ENCODE peak calls at places on chromosomes 5 and 9, in six cellular contexts. One of them, this sample, is unnamed.

GRCh38 chr5:2281446-2281845 is 398.7 kb upstream of the IRX4 start:
- DNase-seq in psoas muscle: no peak
- DNase-seq in thoracic aorta: no peak
- DNase-seq in endothelial cell: no peak
- DNase-seq in mesothelial cell of epicardium: no peak
- DNase-seq in glutamatergic neuron: no peak
- DNase-seq in this sample: no peak

GRCh38 chr9:23611874-23612273 is 214.2 kb downstream of the ELAVL2 start:
- DNase-seq in psoas muscle: no peak
- DNase-seq in thoracic aorta: no peak
- DNase-seq in mesothelial cell of epicardium: no peak
- DNase-seq in endothelial cell: no peak
- DNase-seq in glutamatergic neuron: no peak
- DNase-seq in this sample: no peak

GRCh38 chr5:55421074-55421529 is 113.3 kb downstream of the MTREX start:
- DNase-seq in psoas muscle: no peak
- DNase-seq in glutamatergic neuron: no peak
- DNase-seq in mesothelial cell of epicardium: no peak
- DNase-seq in endothelial cell: no peak
- DNase-seq in thoracic aorta: no peak
- DNase-seq in this sample: no peak

GRCh38 chr5:150155258-150156032 is at the start of gene PDGFRB:
- DNase-seq in thoracic aorta: peak
- DNase-seq in mesothelial cell of epicardium: peak
- DNase-seq in endothelial cell: no peak
- DNase-seq in psoas muscle: peak
- DNase-seq in glutamatergic neuron: peak
- DNase-seq in this sample: peak

GRCh38 chr5:123549256-123549904 is 37.4 kb downstream of the CSNK1G3 start:
- DNase-seq in psoas muscle: no peak
- DNase-seq in endothelial cell: no peak
- DNase-seq in mesothelial cell of epicardium: no peak
- DNase-seq in glutamatergic neuron: no peak
- DNase-seq in thoracic aorta: no peak
- DNase-seq in this sample: no peak

GRCh38 chr9:99105152-99106043 is 485 bp downstream of the TGFBR1 start:
- DNase-seq in psoas muscle: peak
- DNase-seq in thoracic aorta: peak
- DNase-seq in glutamatergic neuron: peak
- DNase-seq in endothelial cell: peak
- DNase-seq in mesothelial cell of epicardium: peak
- DNase-seq in this sample: peak

GRCh38 chr5:180010636-180011035 is 60.9 kb downstream of the RNF130 start:
- DNase-seq in mesothelial cell of epicardium: no peak
- DNase-seq in thoracic aorta: no peak
- DNase-seq in psoas muscle: no peak
- DNase-seq in endothelial cell: no peak
- DNase-seq in glutamatergic neuron: no peak
- DNase-seq in this sample: no peak

GRCh38 chr9:70865471-70865870 is 255.9 kb downstream of the TRPM3 start:
- DNase-seq in glutamatergic neuron: no peak
- DNase-seq in mesothelial cell of epicardium: no peak
- DNase-seq in thoracic aorta: no peak
- DNase-seq in psoas muscle: no peak
- DNase-seq in endothelial cell: no peak
- DNase-seq in this sample: no peak

GRCh38 chr5:92884464-92884863 is 696.6 kb downstream of the NR2F1-AS1 start:
- DNase-seq in endothelial cell: no peak
- DNase-seq in thoracic aorta: no peak
- DNase-seq in psoas muscle: no peak
- DNase-seq in mesothelial cell of epicardium: no peak
- DNase-seq in glutamatergic neuron: no peak
- DNase-seq in this sample: no peak
- TF ChIP-seq CTCF in endothelial cell: no peak
- TF ChIP-seq CTCF in thoracic aorta: no peak
- TF ChIP-seq CTCF in psoas muscle: no peak
- TF ChIP-seq CTCF in mesothelial cell of epicardium: no peak
- TF ChIP-seq CTCF in glutamatergic neuron: no peak
- TF ChIP-seq CTCF in this sample: no peak

GRCh38 chr9:19231126-19232035 is 888 bp downstream of the DENND4C start:
- DNase-seq in glutamatergic neuron: no peak
- DNase-seq in thoracic aorta: no peak
- DNase-seq in psoas muscle: peak
- DNase-seq in endothelial cell: no peak
- DNase-seq in mesothelial cell of epicardium: no peak
- DNase-seq in this sample: no peak
- TF ChIP-seq CTCF in glutamatergic neuron: no peak
- TF ChIP-seq CTCF in thoracic aorta: no peak
- TF ChIP-seq CTCF in psoas muscle: no peak
- TF ChIP-seq CTCF in endothelial cell: no peak
- TF ChIP-seq CTCF in mesothelial cell of epicardium: no peak
- TF ChIP-seq CTCF in this sample: no peak

GRCh38 chr9:12719431-12719830 is 26.2 kb downstream of the TYRP1 start:
- DNase-seq in psoas muscle: no peak
- DNase-seq in glutamatergic neuron: no peak
- DNase-seq in thoracic aorta: no peak
- DNase-seq in mesothelial cell of epicardium: no peak
- DNase-seq in endothelial cell: no peak
- DNase-seq in this sample: no peak
- TF ChIP-seq CTCF in psoas muscle: peak
- TF ChIP-seq CTCF in glutamatergic neuron: peak
- TF ChIP-seq CTCF in thoracic aorta: peak
- TF ChIP-seq CTCF in mesothelial cell of epicardium: peak
- TF ChIP-seq CTCF in endothelial cell: peak
- TF ChIP-seq CTCF in this sample: peak

GRCh38 chr5:124906339-124907097 is 160.1 kb upstream of the ZNF608 start:
- DNase-seq in thoracic aorta: no peak
- DNase-seq in glutamatergic neuron: peak
- DNase-seq in endothelial cell: peak
- DNase-seq in mesothelial cell of epicardium: no peak
- DNase-seq in psoas muscle: peak
- DNase-seq in this sample: peak
- TF ChIP-seq CTCF in thoracic aorta: no peak
- TF ChIP-seq CTCF in glutamatergic neuron: no peak
- TF ChIP-seq CTCF in endothelial cell: no peak
- TF ChIP-seq CTCF in mesothelial cell of epicardium: no peak
- TF ChIP-seq CTCF in psoas muscle: peak
- TF ChIP-seq CTCF in this sample: no peak

GRCh38 chr5:135208555-135209494 is 174.8 kb upstream of the PITX1 start:
- DNase-seq in glutamatergic neuron: no peak
- DNase-seq in endothelial cell: no peak
- DNase-seq in thoracic aorta: peak
- DNase-seq in psoas muscle: peak
- DNase-seq in mesothelial cell of epicardium: peak
- DNase-seq in this sample: no peak
- TF ChIP-seq CTCF in glutamatergic neuron: no peak
- TF ChIP-seq CTCF in endothelial cell: no peak
- TF ChIP-seq CTCF in thoracic aorta: no peak
- TF ChIP-seq CTCF in psoas muscle: no peak
- TF ChIP-seq CTCF in mesothelial cell of epicardium: no peak
- TF ChIP-seq CTCF in this sample: no peak

DNA sequence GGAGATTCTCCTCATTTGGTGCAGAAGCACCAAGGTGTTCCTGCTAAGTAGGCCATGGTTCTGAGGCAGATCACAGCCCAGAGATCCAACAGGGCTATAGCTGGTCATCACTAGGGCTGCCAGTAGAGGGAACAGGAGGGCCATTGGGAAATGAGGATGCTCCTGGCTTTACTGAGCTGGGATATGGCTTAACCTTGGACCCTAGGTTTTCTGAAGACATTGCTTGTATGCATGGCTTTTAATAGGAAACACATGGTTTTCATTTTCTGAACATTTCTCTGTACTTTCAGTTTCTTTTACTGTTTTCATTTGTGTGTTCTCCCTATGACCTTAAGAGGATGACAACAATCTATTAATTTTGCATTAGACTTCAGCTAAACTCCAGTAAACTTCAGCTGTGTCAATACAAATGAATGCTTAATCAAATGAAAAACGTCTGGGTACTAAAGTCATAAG is at the start of gene IFNW1:
- DNase-seq in endothelial cell: peak
- DNase-seq in psoas muscle: no peak
- DNase-seq in glutamatergic neuron: no peak
- DNase-seq in mesothelial cell of epicardium: no peak
- DNase-seq in thoracic aorta: no peak
- DNase-seq in this sample: no peak
- TF ChIP-seq CTCF in endothelial cell: no peak
- TF ChIP-seq CTCF in psoas muscle: no peak
- TF ChIP-seq CTCF in glutamatergic neuron: no peak
- TF ChIP-seq CTCF in mesothelial cell of epicardium: no peak
- TF ChIP-seq CTCF in thoracic aorta: no peak
- TF ChIP-seq CTCF in this sample: peak

DNA sequence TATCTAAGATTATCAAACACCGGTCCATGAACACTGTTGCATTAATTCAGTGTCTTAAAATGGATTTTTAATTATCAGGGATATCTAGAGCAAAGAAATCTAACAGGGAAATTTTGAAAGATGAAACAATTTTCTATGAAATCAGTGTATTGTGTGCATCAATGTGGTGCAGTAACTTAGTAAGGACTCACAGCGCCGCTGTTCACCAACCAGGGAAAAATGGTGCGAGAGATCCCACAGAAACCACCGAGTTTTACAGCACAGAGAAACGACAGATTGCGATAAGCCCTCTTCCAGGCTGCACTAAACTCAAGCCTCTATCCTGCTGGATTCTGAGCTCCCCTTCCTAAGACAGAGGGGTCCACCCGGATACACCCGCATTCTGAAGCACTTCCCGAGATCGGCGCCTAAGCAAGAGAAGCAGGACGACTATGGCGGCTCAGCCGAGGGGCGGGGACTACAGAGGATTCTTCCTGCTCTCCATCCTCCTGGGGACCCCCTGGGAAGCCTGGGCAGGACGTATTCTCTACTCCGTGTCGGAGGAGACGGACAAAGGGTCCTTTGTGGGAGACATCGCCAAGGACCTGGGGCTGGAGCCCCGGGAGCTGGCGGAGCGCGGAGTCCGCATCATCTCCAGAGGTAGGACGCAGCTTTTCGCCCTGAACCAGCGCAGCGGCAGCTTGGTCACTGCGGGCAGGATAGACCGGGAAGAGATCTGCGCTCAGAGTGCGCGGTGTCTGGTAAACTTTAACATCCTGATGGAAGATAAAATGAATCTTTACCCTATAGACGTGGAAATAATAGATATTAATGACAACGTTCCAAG is at the start of gene PCDHGA7:
- DNase-seq in psoas muscle: no peak
- DNase-seq in endothelial cell: no peak
- DNase-seq in mesothelial cell of epicardium: no peak
- DNase-seq in glutamatergic neuron: no peak
- DNase-seq in thoracic aorta: no peak
- DNase-seq in this sample: no peak
- TF ChIP-seq CTCF in psoas muscle: peak
- TF ChIP-seq CTCF in endothelial cell: no peak
- TF ChIP-seq CTCF in mesothelial cell of epicardium: no peak
- TF ChIP-seq CTCF in glutamatergic neuron: no peak
- TF ChIP-seq CTCF in thoracic aorta: no peak
- TF ChIP-seq CTCF in this sample: no peak

GRCh38 chr9:36913393-36914211 is 120.5 kb downstream of the PAX5 start:
- DNase-seq in glutamatergic neuron: no peak
- DNase-seq in mesothelial cell of epicardium: no peak
- DNase-seq in psoas muscle: no peak
- DNase-seq in endothelial cell: no peak
- DNase-seq in thoracic aorta: no peak
- DNase-seq in this sample: no peak

GRCh38 chr9:36914212-36914577 is 119.9 kb downstream of the PAX5 start:
- DNase-seq in endothelial cell: no peak
- DNase-seq in psoas muscle: no peak
- DNase-seq in mesothelial cell of epicardium: no peak
- DNase-seq in glutamatergic neuron: no peak
- DNase-seq in thoracic aorta: no peak
- DNase-seq in this sample: no peak

GRCh38 chr9:36911601-36912412 is 122.3 kb downstream of the PAX5 start:
- DNase-seq in endothelial cell: no peak
- DNase-seq in mesothelial cell of epicardium: no peak
- DNase-seq in psoas muscle: no peak
- DNase-seq in thoracic aorta: no peak
- DNase-seq in glutamatergic neuron: no peak
- DNase-seq in this sample: no peak

GRCh38 chr9:36912620-36913019 is 121.4 kb downstream of the PAX5 start:
- DNase-seq in endothelial cell: no peak
- DNase-seq in thoracic aorta: no peak
- DNase-seq in glutamatergic neuron: no peak
- DNase-seq in psoas muscle: no peak
- DNase-seq in mesothelial cell of epicardium: no peak
- DNase-seq in this sample: no peak

GRCh38 chr9:36911037-36911436 is 123.0 kb downstream of the PAX5 start:
- DNase-seq in thoracic aorta: no peak
- DNase-seq in glutamatergic neuron: no peak
- DNase-seq in psoas muscle: no peak
- DNase-seq in mesothelial cell of epicardium: no peak
- DNase-seq in endothelial cell: no peak
- DNase-seq in this sample: no peak
- TF ChIP-seq CTCF in thoracic aorta: no peak
- TF ChIP-seq CTCF in glutamatergic neuron: no peak
- TF ChIP-seq CTCF in psoas muscle: no peak
- TF ChIP-seq CTCF in mesothelial cell of epicardium: peak
- TF ChIP-seq CTCF in endothelial cell: no peak
- TF ChIP-seq CTCF in this sample: no peak

DNA sequence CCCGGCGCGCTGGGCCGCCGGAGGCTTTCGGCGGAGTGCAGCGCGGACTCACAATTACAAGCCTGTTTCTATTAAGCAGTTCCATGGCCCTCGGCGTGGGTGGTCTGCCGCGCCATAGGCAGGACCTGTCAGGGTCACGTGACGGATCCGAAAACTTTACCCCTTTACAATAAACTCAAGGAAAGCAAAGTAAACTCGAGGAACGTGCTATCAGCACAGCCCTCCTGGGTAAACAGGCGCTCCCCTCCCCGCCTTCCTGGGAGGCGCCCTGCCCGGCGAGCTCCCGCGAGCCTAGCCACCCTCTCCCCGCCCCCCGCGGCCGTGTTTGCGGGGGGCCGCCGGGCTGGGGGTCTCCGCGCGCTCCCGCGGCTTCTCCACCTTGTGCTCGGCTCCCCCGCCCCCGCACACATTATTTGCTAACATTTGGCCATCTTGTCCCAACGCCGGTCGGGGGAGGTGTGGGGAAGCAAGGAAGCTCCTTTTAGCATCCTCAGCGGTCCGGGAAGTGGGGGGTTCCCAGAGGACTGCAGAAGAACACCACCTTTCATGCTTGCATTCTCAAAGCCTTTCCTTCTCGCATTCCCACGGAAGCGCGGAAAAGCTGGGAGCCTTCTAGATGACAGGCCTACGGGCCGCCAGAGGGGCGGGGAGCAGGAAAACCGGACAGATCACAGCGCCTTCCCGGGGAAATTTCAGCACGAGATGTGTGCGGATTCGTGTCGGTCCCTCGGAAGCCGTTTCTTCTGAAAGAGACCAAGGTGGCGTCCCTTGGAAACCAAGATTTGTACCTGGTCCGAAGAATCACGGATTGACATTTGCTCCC is at the start of gene PTCH1:
- DNase-seq in mesothelial cell of epicardium: peak
- DNase-seq in endothelial cell: peak
- DNase-seq in psoas muscle: peak
- DNase-seq in thoracic aorta: no peak
- DNase-seq in glutamatergic neuron: peak
- DNase-seq in this sample: peak
- TF ChIP-seq CTCF in mesothelial cell of epicardium: no peak
- TF ChIP-seq CTCF in endothelial cell: no peak
- TF ChIP-seq CTCF in psoas muscle: no peak
- TF ChIP-seq CTCF in thoracic aorta: no peak
- TF ChIP-seq CTCF in glutamatergic neuron: no peak
- TF ChIP-seq CTCF in this sample: no peak